ENCODE peak calls at places on chromosomes 1 and 21, in six cellular contexts. O is heart right ventricle, Z is hepatocyte, Y is PC-9, B is uterus, G is astrocyte. M is an unnamed sample.

GRCh38 chr1:17181785-17182464 is 23.0 kb upstream of the PADI1 start:
- DNase-seq in O (no peak), Z (no peak), Y (no peak), B (no peak), G (no peak), M (no peak)

GRCh38 chr1:67683736-67684525 is 1.1 kb upstream of the GADD45A start:
- DNase-seq in O (no peak), Z (no peak), Y (no peak), B (no peak), G (peak; percentile 67), M (peak; percentile 38)

GRCh38 chr1:157532569-157532968 is 19.7 kb downstream of the FCRL5 start:
- DNase-seq in O (no peak), Z (no peak), Y (no peak), B (no peak), G (no peak), M (no peak)

GRCh38 chr21:20997633-20998455 is at the start of gene NCAM2:
- DNase-seq in O (peak; percentile 76), Z (peak; percentile 89), Y (no peak), B (peak; percentile 46), G (peak; percentile 80), M (peak; percentile 81)

GRCh38 chr1:25818569-25818968 is 1.2 kb upstream of the MTFR1L start:
- DNase-seq in O (no peak), Z (no peak), Y (no peak), B (no peak), G (no peak), M (no peak)

GRCh38 chr1:219153741-219154140 is 19.9 kb upstream of the LYPLAL1 start:
- DNase-seq in O (no peak), Z (no peak), Y (no peak), B (no peak), G (no peak), M (no peak)

GRCh38 chr1:35769188-35769758 is 505 bp downstream of the CLSPN start:
- DNase-seq in O (peak; percentile 87), Z (peak; percentile 93), Y (peak; percentile 90), B (peak; percentile 71), G (peak; percentile 70), M (peak; percentile 83)

GRCh38 chr1:12180315-12180714 is 13.5 kb downstream of the TNFRSF1B start:
- DNase-seq in O (peak; percentile 59), Z (peak; percentile 47), Y (no peak), B (peak; percentile 56), G (no peak), M (no peak)

GRCh38 chr21:35239811-35240219 is 190.7 kb upstream of the RUNX1 start:
- DNase-seq in O (peak; percentile 29), Z (no peak), Y (no peak), B (no peak), G (no peak), M (no peak)

GRCh38 chr1:4689941-4690635 is 35.7 kb downstream of the AJAP1 start:
- DNase-seq in O (no peak), Z (no peak), Y (no peak), B (no peak), G (no peak), M (no peak)

GRCh38 chr1:184493987-184494388 is 107.2 kb downstream of the C1orf21 start:
- DNase-seq in O (no peak), Z (no peak), Y (no peak), B (no peak), G (no peak), M (no peak)

GRCh38 chr1:40313329-40313957 is 3.6 kb downstream of the COL9A2 start:
- DNase-seq in O (no peak), Z (no peak), Y (no peak), B (no peak), G (no peak), M (no peak)

GRCh38 chr1:245153645-245154428 is 948 bp upstream of the KIF26B start:
- DNase-seq in O (peak; percentile 26), Z (peak; percentile 44), Y (peak; percentile 25), B (no peak), G (no peak), M (no peak)

GRCh38 chr1:22521692-22522091 is 41.6 kb upstream of the EPHA8 start:
- DNase-seq in O (no peak), Z (no peak), Y (no peak), B (no peak), G (no peak), M (no peak)

GRCh38 chr1:156376958-156377919 is 8.2 kb downstream of the RHBG start:
- DNase-seq in O (no peak), Z (no peak), Y (no peak), B (no peak), G (no peak), M (no peak)

GRCh38 chr1:232059726-232060360 is 433.3 kb downstream of the DISC1 start:
- DNase-seq in O (no peak), Z (peak; percentile 20), Y (no peak), B (no peak), G (no peak), M (no peak)

GRCh38 chr1:70034403-70034802 is 171.0 kb downstream of the LRRC40 start:
- DNase-seq in O (no peak), Z (peak; percentile 30), Y (peak; percentile 43), B (no peak), G (peak; percentile 51), M (peak; percentile 75)

GRCh38 chr1:13651279-13651678 is 48.7 kb upstream of the PRDM2 start:
- DNase-seq in O (no peak), Z (no peak), Y (no peak), B (no peak), G (peak; percentile 15), M (peak; percentile 69)

GRCh38 chr1:106756752-106757151 is 299.7 kb upstream of the PRMT6 start:
- DNase-seq in O (no peak), Z (no peak), Y (no peak), B (no peak), G (no peak), M (no peak)

GRCh38 chr21:35850029-35850428 is 210.3 kb downstream of the SETD4 start:
- DNase-seq in O (no peak), Z (no peak), Y (no peak), B (no peak), G (peak; percentile 35), M (peak; percentile 57)

GRCh38 chr1:196115641-196116040 is 492.6 kb downstream of the KCNT2 start:
- DNase-seq in O (peak; percentile 65), Z (no peak), Y (no peak), B (no peak), G (peak; percentile 89), M (peak; percentile 70)

GRCh38 chr1:224177356-224177999 is 5.6 kb upstream of the DEGS1 start:
- DNase-seq in O (no peak), Z (no peak), Y (no peak), B (no peak), G (no peak), M (no peak)

GRCh38 chr1:114342376-114342775 is 168.6 kb downstream of the TRIM33 start:
- DNase-seq in O (no peak), Z (no peak), Y (no peak), B (no peak), G (no peak), M (no peak)

GRCh38 chr1:172654535-172654934 is 4.4 kb upstream of the FASLG start:
- DNase-seq in O (no peak), Z (peak; percentile 20), Y (no peak), B (no peak), G (peak; percentile 83), M (peak; percentile 62)

GRCh38 chr1:85494957-85495266 is 30.0 kb upstream of the DDAH1 start:
- DNase-seq in O (no peak), Z (peak; percentile 38), Y (no peak), B (peak; percentile 23), G (peak; percentile 31), M (peak; percentile 45)

GRCh38 chr1:167633258-167633944 is 3.4 kb downstream of the RCSD1 start:
- DNase-seq in O (no peak), Z (no peak), Y (no peak), B (no peak), G (no peak), M (no peak)

GRCh38 chr1:167631987-167632680 is 2.1 kb downstream of the RCSD1 start:
- DNase-seq in O (no peak), Z (no peak), Y (no peak), B (no peak), G (no peak), M (peak; percentile 49)

GRCh38 chr1:167629681-167630567 is at the start of gene RCSD1:
- DNase-seq in O (peak; percentile 74), Z (no peak), Y (no peak), B (peak; percentile 23), G (no peak), M (peak; percentile 25)

GRCh38 chr1:167630568-167631385 is 745 bp downstream of the RCSD1 start:
- DNase-seq in O (no peak), Z (no peak), Y (no peak), B (no peak), G (no peak), M (no peak)

GRCh38 chr1:167631386-167631941 is 1.4 kb downstream of the RCSD1 start:
- DNase-seq in O (no peak), Z (no peak), Y (no peak), B (no peak), G (no peak), M (no peak)
- H3K4me3 ChIP-seq in O (peak overlapping the region; percentile 71), Z (no peak overlapping the region), Y (no peak overlapping the region), B (no peak overlapping the region), G (no peak overlapping the region), M (no peak overlapping the region)

DNA sequence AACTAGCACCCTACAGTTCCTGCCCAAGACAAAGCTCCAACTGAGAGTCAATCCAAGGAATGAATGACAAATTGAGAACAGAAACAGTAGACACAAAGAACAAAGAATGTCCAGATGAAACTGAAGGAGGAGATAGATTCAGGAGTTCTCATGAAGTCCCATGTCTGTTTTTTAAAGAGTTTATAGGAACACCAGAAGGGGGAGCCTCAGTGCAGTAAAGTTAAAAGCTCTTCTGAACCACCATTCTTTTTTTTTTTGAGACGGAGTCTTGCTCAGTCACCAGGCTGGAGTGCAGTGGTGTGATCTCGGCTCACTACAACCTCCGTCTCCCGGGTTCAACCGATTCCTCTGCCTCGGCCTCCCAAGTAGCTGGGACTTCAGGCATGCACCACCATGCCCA is 323.6 kb downstream of the MRPL39 start:
- DNase-seq in O (no peak), Z (peak; percentile 54), Y (no peak), B (no peak), G (peak; percentile 8), M (peak; percentile 70)
- TF ChIP-seq CTCF in O (peak; percentile 7), Z (peak; percentile 48), Y (peak; percentile 30), B (no peak), G (peak; percentile 19), M (peak; percentile 55)

GRCh38 chr1:234770924-234771540 is 161.1 kb upstream of the IRF2BP2 start:
- DNase-seq in O (no peak), Z (no peak), Y (no peak), B (no peak), G (no peak), M (no peak)

GRCh38 chr1:234773936-234774677 is 164.1 kb upstream of the IRF2BP2 start:
- DNase-seq in O (no peak), Z (no peak), Y (no peak), B (no peak), G (no peak), M (no peak)

GRCh38 chr1:234772345-234773147 is 162.6 kb upstream of the IRF2BP2 start:
- DNase-seq in O (peak; percentile 52), Z (peak; percentile 93), Y (peak; percentile 95), B (peak; percentile 54), G (peak; percentile 99), M (peak; percentile 98)

GRCh38 chr1:234770031-234770795 is 160.2 kb upstream of the IRF2BP2 start:
- DNase-seq in O (no peak), Z (peak; percentile 26), Y (no peak), B (no peak), G (no peak), M (no peak)

GRCh38 chr1:234771642-234772344 is 161.8 kb upstream of the IRF2BP2 start:
- DNase-seq in O (no peak), Z (peak; percentile 18), Y (peak; percentile 55), B (no peak), G (no peak), M (no peak)
- H3K4me3 ChIP-seq in O (no peak overlapping the region), Z (no peak overlapping the region), Y (peak overlapping the region; percentile 35), B (no peak overlapping the region), G (peak overlapping the region; percentile 20), M (no peak overlapping the region)

GRCh38 chr1:68782890-68783289 is 286.0 kb upstream of the DEPDC1 start:
- DNase-seq in O (no peak), Z (no peak), Y (no peak), B (no peak), G (no peak), M (no peak)
- TF ChIP-seq CTCF in O (no peak), Z (no peak), Y (no peak), B (no peak), G (no peak), M (no peak)